ENCODE peak calls at places on chromosomes 7 and 10, in ten cellular contexts. Q is spleen; R is H9; N is PC-3; K is activated T-cell treated with anti-CD3 and anti-CD28 coated beads, Interleukin-2, amount 50 U/mL, for 1 hour; P is KBM-7; A is NCI-H2029; W is lung; B is body of pancreas; V is effector CD4-positive, alpha-beta T cell. D is an unnamed sample.

GRCh38 chr7:99476107-99476506 is 3.4 kb downstream of the ZNF789 start:
- DNase-seq in R (no peak), W (no peak), K (no peak), N (no peak), Q (no peak), V (no peak), B (no peak), P (no peak), A (no peak), D (no peak)

GRCh38 chr7:8136331-8136730 is 125.6 kb downstream of the ICA1 start:
- DNase-seq in P (no peak), K (no peak), V (no peak), R (no peak), Q (no peak), N (no peak), B (no peak), W (no peak), A (no peak), D (no peak)

GRCh38 chr10:124745678-124746077 is 1.5 kb upstream of the FAM53B start:
- DNase-seq in B (no peak), W (no peak), R (no peak), K (no peak), A (no peak), Q (no peak), P (peak; percentile 63), V (peak; percentile 42), N (peak; percentile 76), D (peak; percentile 81)

GRCh38 chr10:103080891-103081581 is 112.0 kb downstream of the NT5C2 start:
- DNase-seq in R (no peak), A (no peak), Q (no peak), B (no peak), V (no peak), N (peak; percentile 11), W (no peak), P (no peak), K (no peak), D (no peak)

GRCh38 chr7:2198206-2198605 is 34.5 kb downstream of the MAD1L1 start:
- DNase-seq in P (no peak), N (no peak), B (peak; percentile 22), R (peak; percentile 28), V (no peak), Q (no peak), A (peak; percentile 96), W (peak; percentile 78), K (no peak), D (no peak)

GRCh38 chr10:22754298-22754697 is 39.9 kb upstream of the PIP4K2A start:
- DNase-seq in P (peak; percentile 24), W (no peak), Q (no peak), B (no peak), A (no peak), K (no peak), R (no peak), N (no peak), V (no peak), D (no peak)

GRCh38 chr10:24209421-24209770 is 458 bp downstream of the KIAA1217 start:
- DNase-seq in Q (no peak), R (no peak), N (peak; percentile 72), V (no peak), B (no peak), A (no peak), W (no peak), P (no peak), K (no peak), D (no peak)

GRCh38 chr7:66927348-66927948 is 6.4 kb downstream of the TMEM248 start:
- DNase-seq in B (no peak), N (no peak), W (no peak), R (no peak), A (no peak), K (no peak), Q (no peak), V (no peak), P (no peak), D (no peak)

GRCh38 chr10:132469197-132469942 is 68.2 kb upstream of the INPP5A start:
- DNase-seq in K (no peak), A (no peak), V (no peak), Q (peak; percentile 72), B (peak; percentile 49), W (no peak), N (no peak), R (no peak), P (no peak), D (peak; percentile 97)

GRCh38 chr10:70584366-70584765 is 18.2 kb downstream of the PRF1 start:
- DNase-seq in W (no peak), K (no peak), N (no peak), Q (no peak), B (no peak), R (no peak), V (no peak), P (no peak), A (peak; percentile 36), D (no peak)

GRCh38 chr10:35369049-35369760 is 32.9 kb downstream of the CCNY start:
- DNase-seq in B (no peak), K (no peak), Q (no peak), V (no peak), P (peak; percentile 64), R (no peak), N (no peak), A (no peak), W (no peak), D (no peak)

GRCh38 chr10:76868088-76868949 is 769.3 kb downstream of the KCNMA1 start:
- DNase-seq in A (no peak), W (no peak), Q (no peak), K (no peak), R (no peak), V (no peak), B (no peak), P (no peak), N (peak; percentile 35), D (no peak)

GRCh38 chr7:55018361-55019328 is at the start of gene EGFR:
- DNase-seq in Q (peak; percentile 81), P (no peak), B (peak; percentile 84), V (no peak), W (peak; percentile 86), K (no peak), R (peak; percentile 60), N (peak; percentile 76), A (peak; percentile 42), D (no peak)

GRCh38 chr7:464712-465461 is 54.8 kb downstream of the PDGFA start:
- DNase-seq in V (no peak), N (no peak), W (no peak), A (no peak), R (no peak), K (peak; percentile 8), Q (peak; percentile 82), P (no peak), B (peak; percentile 36), D (no peak)

GRCh38 chr10:85612378-85612775 is 754.2 kb downstream of the GRID1 start:
- DNase-seq in B (no peak), K (peak; percentile 40), Q (no peak), V (no peak), R (no peak), N (no peak), P (peak; percentile 48), W (no peak), A (no peak), D (no peak)

GRCh38 chr7:104862719-104863118 is 151.3 kb upstream of the KMT2E start:
- DNase-seq in N (peak; percentile 30), R (peak; percentile 53), K (no peak), A (no peak), P (no peak), W (no peak), Q (no peak), V (no peak), B (no peak), D (peak; percentile 71)

GRCh38 chr7:29113384-29114102 is 32.8 kb downstream of the CPVL start:
- DNase-seq in B (peak; percentile 32), K (no peak), V (no peak), A (no peak), Q (no peak), R (peak; percentile 52), N (peak; percentile 89), P (peak; percentile 30), W (no peak), D (peak; percentile 78)

GRCh38 chr10:35464805-35465456 is 128.6 kb downstream of the CCNY start:
- DNase-seq in B (no peak), W (no peak), A (no peak), V (no peak), R (no peak), K (no peak), P (no peak), Q (no peak), N (no peak), D (no peak)

GRCh38 chr10:1043532-1043995 is 5.4 kb downstream of the IDI1 start:
- DNase-seq in N (no peak), A (no peak), R (no peak), V (no peak), B (no peak), W (no peak), K (no peak), P (peak; percentile 81), Q (peak; percentile 90), D (peak; percentile 80)

D was measured in Karpas-422.